ENCODE peak calls at places on chromosomes 13 and 19, in nine cellular contexts. I is upper lobe of right lung, Q is adrenal gland, C is thoracic aorta, Y is Peyer's patch, D is upper lobe of left lung, S is HepG2, G is heart right ventricle, W is left ventricle myocardium inferior. A is an unnamed sample.

GRCh38 chr13:113741101-113741731 is 17.8 kb upstream of the TMEM255B start:
- DNase-seq in W (no peak), Y (peak; percentile 14), Q (no peak), D (no peak), C (no peak), G (no peak), I (no peak), S (no peak), A (no peak)

GRCh38 chr13:99971576-99972189 is at the start of gene ZIC5:
- DNase-seq in S (no peak), C (no peak), I (no peak), G (no peak), W (no peak), Y (no peak), Q (peak; percentile 9), D (peak; percentile 80), A (no peak)

GRCh38 chr13:41231786-41232185 is 31.6 kb downstream of the MTRF1 start:
- DNase-seq in W (peak; percentile 23), C (no peak), Y (peak; percentile 70), D (no peak), I (peak; percentile 71), G (no peak), Q (no peak), S (peak; percentile 28), A (no peak)

GRCh38 chr13:45769072-45769471 is 67.0 kb downstream of the CBY2 start:
- DNase-seq in Y (no peak), I (no peak), S (no peak), D (no peak), G (no peak), W (no peak), C (no peak), Q (no peak), A (no peak)

GRCh38 chr13:27969073-27969865 is at the start of gene CDX2:
- DNase-seq in Q (no peak), Y (peak; percentile 95), D (no peak), W (no peak), G (no peak), C (no peak), S (no peak), I (no peak), A (no peak)

GRCh38 chr19:5927439-5927821 is 13.4 kb downstream of the CAPS start:
- DNase-seq in C (no peak), S (no peak), I (no peak), Q (no peak), D (no peak), Y (no peak), G (no peak), W (no peak), A (no peak)

GRCh38 chr19:4976412-4977298 is 7.7 kb downstream of the KDM4B start:
- DNase-seq in Y (no peak), W (peak; percentile 72), G (peak; percentile 65), Q (peak; percentile 95), S (peak; percentile 53), D (peak; percentile 73), C (peak; percentile 59), I (peak; percentile 87), A (peak; percentile 38)

GRCh38 chr19:46340051-46340659 is 6.7 kb upstream of the PPP5C start:
- DNase-seq in I (no peak), G (no peak), D (no peak), C (no peak), S (no peak), W (no peak), Q (no peak), Y (no peak), A (no peak)

GRCh38 chr13:75264611-75265010 is 217.4 kb downstream of the TBC1D4 start:
- DNase-seq in S (no peak), Y (no peak), G (no peak), D (no peak), W (no peak), C (no peak), I (no peak), Q (no peak), A (no peak)

GRCh38 chr13:30299746-30300145 is 7.6 kb downstream of the KATNAL1 start:
- DNase-seq in S (no peak), G (no peak), Y (no peak), C (no peak), Q (no peak), I (no peak), D (no peak), W (no peak), A (no peak)

GRCh38 chr19:40771101-40771539 is 4.2 kb upstream of the MIA start:
- DNase-seq in W (no peak), G (no peak), I (no peak), S (peak; percentile 34), D (no peak), C (no peak), Y (no peak), Q (no peak), A (no peak)

GRCh38 chr19:47028372-47028672 is 8.7 kb downstream of the NPAS1 start:
- DNase-seq in S (no peak), I (no peak), Q (no peak), G (no peak), Y (no peak), W (no peak), C (no peak), D (no peak), A (no peak)

GRCh38 chr19:12840091-12841079 is 2.1 kb downstream of the MAST1 start:
- DNase-seq in Q (peak; percentile 92), D (no peak), S (no peak), I (peak; percentile 85), W (peak; percentile 25), Y (peak; percentile 78), C (no peak), G (peak; percentile 38), A (no peak)

GRCh38 chr13:97640236-97640635 is 206.3 kb downstream of the RAP2A start:
- DNase-seq in G (no peak), I (no peak), S (no peak), Y (no peak), C (no peak), W (no peak), D (no peak), Q (peak; percentile 39), A (no peak)

GRCh38 chr13:99382428-99383133 is 75.4 kb upstream of the GPR183 start:
- DNase-seq in Y (peak; percentile 67), C (no peak), G (no peak), I (no peak), Q (peak; percentile 27), W (no peak), D (no peak), S (no peak), A (no peak)

GRCh38 chr19:42216653-42217521 is 590 bp downstream of the DEDD2 start:
- DNase-seq in D (peak; percentile 90), Y (peak; percentile 68), G (peak; percentile 48), Q (peak; percentile 71), I (peak; percentile 82), S (peak; percentile 15), W (peak; percentile 46), C (no peak), A (no peak)

GRCh38 chr19:47490847-47491246 is 6.8 kb upstream of the KPTN start:
- DNase-seq in G (no peak), Y (no peak), Q (no peak), I (no peak), S (no peak), C (no peak), W (no peak), D (no peak), A (no peak)

GRCh38 chr13:61276401-61276800 is 139.2 kb downstream of the PCDH20 start:
- DNase-seq in S (no peak), D (no peak), C (no peak), G (no peak), Y (no peak), W (no peak), Q (no peak), I (no peak), A (no peak)

GRCh38 chr13:60080871-60081270 is 82.9 kb downstream of the DIAPH3 start:
- DNase-seq in Y (no peak), I (no peak), C (no peak), S (no peak), Q (no peak), W (no peak), D (no peak), G (no peak), A (no peak)

GRCh38 chr13:67224148-67224846 is 5.8 kb downstream of the PCDH9 start:
- DNase-seq in G (peak; percentile 71), S (peak; percentile 56), Y (peak; percentile 62), I (peak; percentile 81), D (no peak), C (peak; percentile 33), Q (peak; percentile 92), W (peak; percentile 73), A (no peak)

GRCh38 chr13:113845723-113846638 is 17.9 kb downstream of the GAS6 start:
- DNase-seq in S (no peak), Q (no peak), I (peak; percentile 38), D (peak; percentile 31), C (no peak), Y (peak; percentile 34), G (no peak), W (no peak), A (no peak)

GRCh38 chr13:28059214-28059613 is 41.2 kb downstream of the FLT3 start:
- DNase-seq in I (no peak), W (no peak), G (no peak), S (peak; percentile 48), D (no peak), Q (peak; percentile 53), C (no peak), Y (peak; percentile 50), A (no peak)

DNA sequence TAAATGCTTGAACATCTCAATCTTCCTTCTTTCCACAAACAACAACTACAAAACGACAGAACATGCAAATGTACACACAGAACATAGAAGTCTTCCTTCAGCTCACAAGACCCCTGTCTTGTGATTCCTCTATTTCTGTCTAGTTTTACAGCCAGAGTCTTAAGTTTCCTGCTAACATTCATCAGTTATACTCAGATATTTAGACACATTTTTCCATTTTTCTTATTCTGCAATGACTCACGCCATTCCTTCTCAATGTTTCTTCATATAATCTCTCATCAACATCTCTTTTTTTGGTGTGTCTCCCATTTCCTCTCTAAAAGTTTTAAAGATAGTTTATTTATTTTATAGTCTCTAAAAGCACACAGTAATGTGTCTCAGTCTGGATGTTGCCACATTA is 1872.9 kb upstream of the PCDH20 start:
- DNase-seq in D (no peak), Q (no peak), W (no peak), S (no peak), G (no peak), C (no peak), Y (no peak), I (no peak), A (no peak)
- TF ChIP-seq CTCF in D (no peak), Q (no peak), W (no peak), S (no peak), G (no peak), C (no peak), Y (no peak), I (no peak), A (no peak)

GRCh38 chr19:10553943-10554381 is 10.3 kb downstream of the ATG4D start:
- DNase-seq in G (no peak), I (no peak), D (peak; percentile 74), W (no peak), S (no peak), Y (no peak), Q (no peak), C (no peak), A (no peak)
- H3K4me1 ChIP-seq in G (no peaks in the 10 kb centered on the region), I (no peaks in the 10 kb centered on the region), D (no peaks in the 10 kb centered on the region), W (no peaks in the 10 kb centered on the region), S (no peaks in the 10 kb centered on the region), Y (peaks cover 41% of the 10 kb centered on the region), Q (no peaks in the 10 kb centered on the region), C (no peaks in the 10 kb centered on the region), A (peaks cover 32% of the 10 kb centered on the region)

GRCh38 chr13:70098669-70099068 is 9.0 kb upstream of the ATXN8OS start:
- DNase-seq in Y (no peak), I (no peak), D (no peak), C (no peak), G (no peak), W (no peak), Q (no peak), S (no peak), A (no peak)
- TF ChIP-seq CTCF in Y (no peak), I (peak; percentile 9), D (no peak), C (no peak), G (peak; percentile 32), W (peak; percentile 45), Q (no peak), S (no peak), A (no peak)

GRCh38 chr19:2330255-2330631 is 1.8 kb downstream of the SPPL2B start:
- DNase-seq in W (no peak), C (no peak), Y (no peak), I (no peak), S (no peak), Q (no peak), D (peak; percentile 59), G (no peak), A (no peak)
- H3K4me1 ChIP-seq in W (peaks cover 74% of the 10 kb centered on the region), C (peaks cover 12% of the 10 kb centered on the region), Y (peaks cover 70% of the 10 kb centered on the region), I (peaks cover 31% of the 10 kb centered on the region), S (peaks cover 65% of the 10 kb centered on the region), Q (peaks cover 17% of the 10 kb centered on the region), D (peaks cover 41% of the 10 kb centered on the region), G (peaks cover 23% of the 10 kb centered on the region), A (peaks cover 44% of the 10 kb centered on the region)

A was measured in esophagus squamous epithelium.